ENCODE peak calls at places on chromosomes 3 and 15, in eight cellular contexts. X is sigmoid colon, T is K562, L is GM23338, M is HCT116, P is transverse colon, K is Panc1, O is stomach. Y is an unnamed sample.

GRCh38 chr15:27592036-27592725 is 506.9 kb downstream of the OCA2 start:
- DNase-seq in X (no peak), T (no peak), L (peak; percentile 32), M (no peak), P (no peak), K (no peak), O (no peak), Y (no peak)

GRCh38 chr3:49353022-49353421 is 5.1 kb downstream of the GPX1 start:
- DNase-seq in X (no peak), T (no peak), L (no peak), M (no peak), P (no peak), K (no peak), O (no peak), Y (no peak)

GRCh38 chr15:89820651-89821611 is 6.3 kb upstream of the ANPEP start:
- DNase-seq in X (no peak), T (peak; percentile 40), L (no peak), M (peak; percentile 6), P (no peak), K (peak; percentile 78), O (no peak), Y (no peak)

GRCh38 chr3:49908378-49909199 is 4.9 kb upstream of the MST1R start:
- DNase-seq in X (no peak), T (peak; percentile 56), L (no peak), M (no peak), P (no peak), K (no peak), O (no peak), Y (no peak)

GRCh38 chr15:73843787-73844186 is 29.6 kb upstream of the TBC1D21 start:
- DNase-seq in X (no peak), T (no peak), L (no peak), M (no peak), P (no peak), K (no peak), O (no peak), Y (no peak)

GRCh38 chr3:123147754-123148535 is 53.8 kb upstream of the SEC22A start:
- DNase-seq in X (no peak), T (no peak), L (no peak), M (no peak), P (no peak), K (no peak), O (no peak), Y (no peak)

GRCh38 chr3:53045107-53045783 is 628 bp downstream of the SFMBT1 start:
- DNase-seq in X (peak; percentile 79), T (peak; percentile 79), L (peak; percentile 49), M (no peak), P (peak; percentile 64), K (no peak), O (peak; percentile 66), Y (peak; percentile 17)

GRCh38 chr3:17320266-17320665 is 422.2 kb downstream of the TBC1D5 start:
- DNase-seq in X (no peak), T (no peak), L (no peak), M (no peak), P (no peak), K (no peak), O (no peak), Y (no peak)

GRCh38 chr3:34106879-34107278 is 308.4 kb downstream of the PDCD6IP start:
- DNase-seq in X (no peak), T (peak; percentile 46), L (peak; percentile 80), M (peak; percentile 2), P (peak; percentile 25), K (peak; percentile 12), O (peak; percentile 43), Y (peak; percentile 39)
- TF ChIP-seq CTCF in X (no peak), T (peak; percentile 81), L (peak; percentile 90), M (peak; percentile 63), P (peak; percentile 58), K (peak; percentile 60), O (no peak), Y (peak; percentile 47)

GRCh38 chr3:131326307-131326706 is 55.3 kb upstream of the NUDT16 start:
- DNase-seq in X (no peak), T (no peak), L (no peak), M (peak; percentile 40), P (no peak), K (no peak), O (no peak), Y (no peak)

GRCh38 chr3:131317667-131318066 is 63.9 kb upstream of the NUDT16 start:
- DNase-seq in X (no peak), T (no peak), L (no peak), M (no peak), P (no peak), K (no peak), O (no peak), Y (no peak)

GRCh38 chr3:131328739-131329138 is 52.8 kb upstream of the NUDT16 start:
- DNase-seq in X (no peak), T (no peak), L (no peak), M (no peak), P (no peak), K (no peak), O (no peak), Y (no peak)

DNA sequence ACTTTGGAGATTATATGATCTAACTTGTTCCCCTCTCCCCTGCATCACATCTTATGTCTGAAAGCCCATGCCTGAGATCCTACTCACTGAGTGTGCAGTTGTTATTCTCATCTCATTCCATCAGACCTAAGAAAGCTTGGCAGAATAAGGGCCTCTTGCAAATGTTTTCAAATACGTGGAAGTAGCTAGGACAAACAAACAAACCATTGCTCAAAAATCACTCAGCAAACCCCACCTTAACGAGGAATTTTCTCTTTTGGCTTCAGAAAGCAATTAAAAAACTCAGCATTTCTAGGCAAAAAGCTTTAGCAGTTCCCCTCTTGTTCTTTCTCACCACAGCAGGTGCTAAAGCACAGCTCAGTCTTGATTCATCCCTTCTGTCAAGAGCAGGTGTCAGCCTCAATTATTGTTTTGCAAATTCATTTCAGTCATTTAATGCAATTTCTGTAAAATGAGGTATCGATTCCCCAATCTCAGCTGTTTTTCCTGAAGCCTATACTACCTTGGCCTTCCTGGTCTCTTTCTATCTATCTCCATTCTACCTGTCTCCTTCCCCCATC is 58.5 kb upstream of the NUDT16 start:
- DNase-seq in X (no peak), T (no peak), L (no peak), M (no peak), P (no peak), K (no peak), O (no peak), Y (no peak)
- H3K4me3 ChIP-seq in X (no peak overlapping the region), T (no peak overlapping the region), L (no peak overlapping the region), M (no peak overlapping the region), P (no peak overlapping the region), K (no peak overlapping the region), O (no peak overlapping the region), Y (no peak overlapping the region)

GRCh38 chr15:85063522-85063921 is 81.9 kb downstream of the PDE8A start:
- DNase-seq in X (no peak), T (no peak), L (no peak), M (no peak), P (no peak), K (no peak), O (no peak), Y (no peak)
- TF ChIP-seq POLR2AphosphoS5 in X (no peak), T (no peak), L (no peak), M (no peak), P (no peak), K (no peak), O (no peak), Y (no peak)

GRCh38 chr3:127203024-127203423 is 10.1 kb downstream of the PRR23E start:
- DNase-seq in X (no peak), T (no peak), L (no peak), M (no peak), P (no peak), K (no peak), O (no peak), Y (no peak)

GRCh38 chr3:127206154-127206553 is 13.2 kb downstream of the PRR23E start:
- DNase-seq in X (peak; percentile 27), T (no peak), L (no peak), M (no peak), P (no peak), K (no peak), O (peak; percentile 20), Y (no peak)

GRCh38 chr3:127207727-127208482 is 15.0 kb downstream of the PRR23E start:
- DNase-seq in X (no peak), T (no peak), L (no peak), M (no peak), P (no peak), K (no peak), O (peak; percentile 20), Y (no peak)

GRCh38 chr3:127206611-127207516 is 13.9 kb downstream of the PRR23E start:
- DNase-seq in X (peak; percentile 49), T (no peak), L (no peak), M (no peak), P (no peak), K (no peak), O (peak; percentile 16), Y (no peak)

DNA sequence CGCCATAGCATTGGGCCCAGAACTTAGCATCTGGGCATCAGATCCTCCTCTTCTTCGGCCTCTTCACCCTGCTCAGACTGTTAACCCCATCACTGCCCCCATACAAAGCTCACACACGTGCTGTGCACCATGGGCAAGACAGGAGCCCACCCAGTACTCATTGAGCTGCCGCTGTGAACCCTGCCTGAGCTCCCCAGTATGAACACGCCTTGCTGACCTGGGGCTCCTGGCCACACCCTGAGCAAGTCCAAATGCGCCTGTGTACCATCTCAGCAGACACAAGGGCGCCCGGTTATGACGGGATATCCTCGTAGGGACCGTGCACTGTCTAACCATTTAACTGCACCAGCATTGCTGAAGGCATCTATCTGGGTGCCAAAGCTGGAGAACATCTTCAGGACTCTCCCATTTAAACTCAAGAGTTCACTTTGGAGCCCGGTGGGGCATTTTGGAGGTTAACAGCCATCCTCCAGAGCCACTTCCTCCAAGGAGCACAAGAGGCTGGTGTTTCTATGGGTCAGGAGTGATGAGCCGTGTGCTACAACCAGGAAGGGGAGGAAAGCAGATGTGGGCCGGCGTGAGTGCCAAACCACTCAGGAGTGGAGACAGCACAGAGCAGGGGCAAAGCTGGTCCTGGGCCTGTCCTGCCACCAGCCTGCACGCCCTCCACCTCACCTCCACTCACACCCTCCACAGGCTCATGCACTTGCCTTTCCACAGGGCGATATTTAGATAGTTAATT is 12.1 kb downstream of the PRR23E start:
- DNase-seq in X (peak; percentile 28), T (no peak), L (no peak), M (no peak), P (no peak), K (no peak), O (peak; percentile 21), Y (peak; percentile 2)
- TF ChIP-seq CTCF in X (no peak), T (no peak), L (no peak), M (no peak), P (no peak), K (no peak), O (no peak), Y (no peak)